ENCODE peak calls at places on chromosome 21, in seven cellular contexts. O, D, G, J, C, U and A are unnamed samples.

GRCh38 chr21:29293495-29293894 is 5.2 kb upstream of the BACH1 start:
- DNase-seq in O (no peak), D (no peak), G (no peak), J (no peak), C (peak), U (no peak), A (no peak)

GRCh38 chr21:35324372-35325220 is 275.5 kb upstream of the RUNX1 start:
- DNase-seq in O (peak), D (no peak), G (no peak), J (no peak), C (no peak), U (peak), A (peak)

GRCh38 chr21:15826147-15826780 is 96.5 kb downstream of the USP25 start:
- DNase-seq in O (peak), D (peak), G (no peak), J (no peak), C (peak), U (peak), A (peak)

GRCh38 chr21:27498025-27498424 is 531.1 kb upstream of the ADAMTS5 start:
- DNase-seq in O (no peak), D (no peak), G (no peak), J (no peak), C (no peak), U (no peak), A (no peak)

GRCh38 chr21:44065428-44065827 is 41.8 kb upstream of the PWP2 start:
- DNase-seq in O (peak), D (no peak), G (no peak), J (no peak), C (peak), U (no peak), A (peak)

GRCh38 chr21:33828083-33828482 is 87.5 kb downstream of the ATP5PO start:
- DNase-seq in O (peak), D (no peak), G (no peak), J (no peak), C (no peak), U (peak), A (peak)

GRCh38 chr21:44544566-44544965 is 4.6 kb upstream of the KRTAP10-1 start:
- DNase-seq in O (no peak), D (no peak), G (no peak), J (no peak), C (no peak), U (no peak), A (no peak)

GRCh38 chr21:31343680-31344480 is at the start of gene TIAM1:
- DNase-seq in O (peak), D (peak), G (peak), J (peak), C (no peak), U (no peak), A (peak)

GRCh38 chr21:34330055-34330454 is 33.8 kb upstream of the KCNE2 start:
- DNase-seq in O (no peak), D (no peak), G (no peak), J (no peak), C (no peak), U (no peak), A (no peak)

GRCh38 chr21:15250384-15250783 is 185.6 kb upstream of the NRIP1 start:
- DNase-seq in O (no peak), D (no peak), G (no peak), J (no peak), C (no peak), U (no peak), A (no peak)

GRCh38 chr21:44773291-44773932 is 28.2 kb downstream of the UBE2G2 start:
- DNase-seq in O (no peak), D (peak), G (no peak), J (no peak), C (no peak), U (no peak), A (no peak)

GRCh38 chr21:30882907-30883597 is 1.7 kb upstream of the KRTAP11-1 start:
- DNase-seq in O (no peak), D (no peak), G (no peak), J (no peak), C (no peak), U (no peak), A (no peak)

GRCh38 chr21:29403922-29404538 is 105.3 kb downstream of the BACH1 start:
- DNase-seq in O (no peak), D (no peak), G (no peak), J (no peak), C (no peak), U (no peak), A (peak)

GRCh38 chr21:30227633-30228404 is 11.9 kb upstream of the CLDN8 start:
- DNase-seq in O (peak), D (no peak), G (no peak), J (no peak), C (no peak), U (peak), A (peak)

GRCh38 chr21:31332525-31332924 is 11.5 kb downstream of the TIAM1 start:
- DNase-seq in O (no peak), D (no peak), G (no peak), J (no peak), C (no peak), U (no peak), A (no peak)

GRCh38 chr21:17513214-17514123 is 626 bp downstream of the CXADR start:
- DNase-seq in O (peak), D (peak), G (no peak), J (peak), C (no peak), U (no peak), A (no peak)

DNA sequence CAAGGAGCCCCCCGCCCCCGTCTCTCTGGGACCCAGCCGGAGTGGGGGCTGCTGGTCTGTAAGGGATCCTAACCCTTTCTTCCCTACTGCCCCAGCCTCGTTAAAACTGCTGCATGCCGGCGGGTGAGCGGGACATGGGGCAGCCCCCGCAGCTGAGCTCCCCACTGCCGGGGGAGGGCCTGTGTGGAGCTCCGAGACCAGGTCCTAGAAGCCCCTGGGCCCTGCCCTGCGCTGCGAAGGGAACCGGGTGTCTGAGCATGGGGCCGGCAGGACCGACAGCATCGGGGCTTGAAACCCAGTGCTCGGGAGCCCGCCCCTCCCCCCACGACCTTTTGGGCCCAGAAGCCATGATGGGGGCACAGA is 9.2 kb upstream of the COL6A1 start:
- DNase-seq in O (no peak), D (peak), G (peak), J (peak), C (no peak), U (no peak), A (no peak)
- H3K4me3 ChIP-seq in O (no peak), D (peak), G (peak), J (peak), C (no peak), U (no peak), A (peak)

GRCh38 chr21:42010507-42011493 is 640 bp upstream of the ZBTB21 start:
- DNase-seq in O (peak), D (peak), G (no peak), J (peak), C (no peak), U (no peak), A (peak)

GRCh38 chr21:42007541-42007940 is 2.6 kb downstream of the ZBTB21 start:
- DNase-seq in O (no peak), D (no peak), G (no peak), J (no peak), C (no peak), U (no peak), A (no peak)

GRCh38 chr21:42006765-42007164 is 3.4 kb downstream of the ZBTB21 start:
- DNase-seq in O (no peak), D (no peak), G (no peak), J (no peak), C (no peak), U (no peak), A (no peak)

GRCh38 chr21:42009831-42010506 is at the start of gene ZBTB21:
- DNase-seq in O (peak), D (peak), G (peak), J (peak), C (peak), U (peak), A (peak)

DNA sequence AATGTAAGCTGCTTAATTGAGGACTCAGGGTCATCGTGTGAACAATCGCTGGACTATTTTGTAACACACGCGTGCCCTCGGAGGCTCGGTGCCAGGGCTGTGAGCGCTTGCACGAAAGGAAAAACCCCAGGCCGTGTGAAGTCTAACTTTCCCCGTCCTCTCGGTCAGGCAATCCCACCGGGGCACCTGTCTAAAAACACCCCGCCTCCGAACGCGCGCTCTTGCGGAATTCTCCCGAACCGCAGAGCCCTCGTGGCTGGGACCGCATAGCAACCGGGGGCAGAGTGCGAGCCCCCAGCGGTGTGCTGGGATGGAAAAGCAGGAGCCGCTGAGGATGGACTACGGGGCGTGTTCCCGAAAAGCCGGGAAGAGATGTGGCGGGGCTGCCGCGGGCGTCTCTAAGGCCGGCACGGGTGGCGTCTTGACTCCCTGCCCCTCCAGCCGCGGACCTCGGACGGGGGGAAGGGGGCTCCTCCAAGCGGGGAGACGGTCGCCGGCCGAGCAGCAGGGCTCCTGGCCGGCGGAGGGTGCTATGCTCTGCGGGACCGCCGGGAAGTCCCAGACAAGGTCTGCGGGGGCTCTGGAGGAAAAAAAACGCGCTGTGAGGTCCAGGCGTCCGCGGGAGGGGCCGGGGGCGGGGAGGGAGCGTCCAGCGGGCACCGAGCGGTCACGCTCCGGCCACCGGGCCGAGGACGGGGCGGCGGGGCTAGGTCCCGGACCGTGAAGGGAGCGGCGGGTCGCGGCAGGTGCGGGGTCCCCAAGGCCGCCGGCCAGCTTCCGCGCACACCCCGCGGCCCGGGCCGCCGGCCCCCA is 936 bp downstream of the ZBTB21 start:
- DNase-seq in O (peak), D (peak), G (peak), J (peak), C (peak), U (peak), A (peak)
- TF ChIP-seq CTCF in O (peak), D (peak), G (peak), J (peak), C (peak), U (peak), A (peak)

DNA sequence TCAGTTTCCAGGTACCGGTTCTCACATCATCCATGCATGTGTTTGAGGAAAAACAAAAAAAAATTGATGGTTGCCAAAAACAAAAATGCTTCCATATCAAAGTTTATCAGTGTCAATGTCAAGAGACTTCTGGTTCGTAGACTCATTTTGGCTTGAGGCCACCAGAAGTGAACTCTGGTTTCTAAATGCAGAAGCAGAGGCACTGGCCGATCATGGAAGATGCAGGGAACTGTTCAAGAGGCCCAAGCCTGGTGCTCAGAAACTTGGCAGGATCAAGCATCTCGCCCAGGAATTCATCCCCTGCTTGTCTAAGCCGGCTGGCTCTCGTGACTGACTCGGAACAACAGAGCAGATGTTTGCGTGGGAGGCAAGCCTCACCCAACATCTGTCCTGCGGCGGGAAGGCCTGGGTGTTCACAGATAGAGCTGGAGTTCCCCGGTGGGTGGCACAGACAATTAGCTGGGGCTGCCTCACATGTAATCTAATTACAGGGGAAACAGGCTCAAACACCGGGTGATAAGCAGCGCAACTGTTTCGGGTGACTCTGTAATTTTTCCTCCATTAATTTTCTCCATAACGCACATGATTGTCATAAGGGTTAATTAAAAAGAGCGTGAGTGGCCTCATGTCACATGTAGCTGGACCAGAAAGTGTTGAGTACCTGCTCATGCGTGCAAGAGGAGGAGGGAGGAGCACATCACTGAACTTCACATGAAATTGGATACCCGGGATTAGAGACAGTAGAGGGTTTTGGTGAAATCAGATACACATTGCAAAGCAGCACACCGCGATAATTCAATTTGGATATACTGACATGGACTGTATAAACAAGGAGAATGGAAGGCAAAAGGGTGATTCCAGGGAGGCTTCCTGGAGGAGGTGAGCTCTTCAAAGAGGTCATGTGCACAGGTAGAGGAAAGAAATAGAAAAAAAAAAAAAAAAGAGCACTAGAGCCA is 180.0 kb downstream of the ETS2 start:
- DNase-seq in O (peak), D (peak), G (peak), J (peak), C (no peak), U (peak), A (peak)
- H3K4me3 ChIP-seq in O (no peak), D (peak), G (peak), J (no peak), C (no peak), U (no peak), A (no peak)

GRCh38 chr21:37087188-37087587 is 14.1 kb downstream of the TTC3 start:
- DNase-seq in O (peak), D (no peak), G (no peak), J (no peak), C (no peak), U (peak), A (peak)
- TF ChIP-seq CTCF in O (peak), D (peak), G (peak), J (peak), C (no peak), U (peak), A (peak)

GRCh38 chr21:32412998-32413504 is 545 bp downstream of the EVA1C start:
- DNase-seq in O (peak), D (no peak), G (peak), J (peak), C (no peak), U (no peak), A (no peak)

GRCh38 chr21:32414579-32415358 is 2.3 kb downstream of the EVA1C start:
- DNase-seq in O (peak), D (peak), G (no peak), J (no peak), C (no peak), U (no peak), A (no peak)

GRCh38 chr21:32415451-32415850 is 2.9 kb downstream of the EVA1C start:
- DNase-seq in O (no peak), D (no peak), G (no peak), J (no peak), C (no peak), U (no peak), A (no peak)

GRCh38 chr21:32413697-32414578 is 1.4 kb downstream of the EVA1C start:
- DNase-seq in O (peak), D (no peak), G (no peak), J (no peak), C (no peak), U (no peak), A (no peak)

GRCh38 chr21:32415999-32416398 is 3.5 kb downstream of the EVA1C start:
- DNase-seq in O (peak), D (no peak), G (no peak), J (no peak), C (no peak), U (no peak), A (no peak)
- H3K4me3 ChIP-seq in O (no peak), D (no peak), G (peak), J (peak), C (no peak), U (no peak), A (no peak)